ENCODE peak calls at places on chromosomes 2 and 18, in five cellular contexts. E, O, D, Q and N are unnamed samples.
A peak's percentile ranks its signal among the peaks of the same experiment; 100 is the strongest.

GRCh38 chr2:152504618-152505017 is 169.6 kb downstream of the FMNL2 start:
- DNase-seq in O (no peak), Q (no peak), D (peak; percentile 76), E (no peak), N (no peak)

GRCh38 chr2:60294901-60295590 is 258.4 kb downstream of the BCL11A start:
- DNase-seq in O (no peak), E (no peak), D (no peak), Q (no peak), N (no peak)

GRCh38 chr18:59918320-59918755 is 18.5 kb downstream of the PMAIP1 start:
- DNase-seq in Q (peak; percentile 74), O (peak; percentile 30), D (peak; percentile 61), E (peak; percentile 35), N (no peak)

GRCh38 chr18:48186084-48186798 is 222.9 kb downstream of the ZBTB7C start:
- DNase-seq in Q (peak; percentile 81), E (no peak), O (no peak), D (no peak), N (no peak)

GRCh38 chr2:136238214-136238551 is 120.2 kb upstream of the CXCR4 start:
- DNase-seq in E (peak; percentile 4), O (no peak), D (no peak), Q (peak; percentile 53), N (no peak)

GRCh38 chr2:127411609-127412370 is 6.4 kb upstream of the PROC start:
- DNase-seq in O (no peak), E (no peak), D (no peak), Q (no peak), N (no peak)

GRCh38 chr2:6893876-6894482 is 16.4 kb downstream of the RSAD2 start:
- DNase-seq in D (no peak), Q (no peak), E (no peak), O (no peak), N (no peak)

GRCh38 chr2:59804662-59805258 is 748.7 kb downstream of the BCL11A start:
- DNase-seq in E (no peak), Q (no peak), O (no peak), D (no peak), N (no peak)

GRCh38 chr2:62473428-62473827 is 32.6 kb downstream of the TMEM17 start:
- DNase-seq in Q (no peak), D (no peak), E (no peak), O (no peak), N (no peak)

GRCh38 chr18:23994361-23994902 is 20.1 kb upstream of the TTC39C start:
- DNase-seq in D (peak; percentile 96), O (no peak), E (peak; percentile 92), Q (peak; percentile 96), N (peak; percentile 90)

GRCh38 chr2:10028988-10029874 is 14.1 kb upstream of the KLF11 start:
- DNase-seq in E (no peak), D (no peak), O (peak; percentile 73), Q (no peak), N (no peak)

GRCh38 chr2:153940511-153940910 is 68.8 kb downstream of the GALNT13 start:
- DNase-seq in Q (no peak), D (no peak), O (no peak), E (no peak), N (no peak)

GRCh38 chr2:42830922-42831574 is 38.7 kb upstream of the HAAO start:
- DNase-seq in E (no peak), D (no peak), O (no peak), Q (no peak), N (no peak)

GRCh38 chr2:133641497-133641896 is 73.2 kb upstream of the NCKAP5 start:
- DNase-seq in D (peak; percentile 29), Q (peak; percentile 99), O (no peak), E (peak; percentile 6), N (no peak)

GRCh38 chr18:62953663-62954062 is 238.3 kb downstream of the PHLPP1 start:
- DNase-seq in Q (no peak), D (no peak), O (no peak), E (no peak), N (no peak)

GRCh38 chr2:172864182-172864581 is 128.5 kb downstream of the RAPGEF4 start:
- DNase-seq in Q (no peak), O (peak; percentile 44), E (peak; percentile 58), D (peak; percentile 51), N (no peak)

GRCh38 chr2:85976106-85976920 is 87.5 kb upstream of the ST3GAL5 start:
- DNase-seq in E (no peak), D (no peak), O (peak; percentile 56), Q (no peak), N (no peak)

GRCh38 chr18:2050016-2050415 is 521.3 kb downstream of the METTL4 start:
- DNase-seq in Q (peak; percentile 43), E (no peak), O (no peak), D (no peak), N (no peak)

GRCh38 chr2:47867205-47867604 is 39.1 kb downstream of the FBXO11 start:
- DNase-seq in D (peak; percentile 75), O (no peak), Q (peak; percentile 77), E (peak; percentile 89), N (peak; percentile 29)

GRCh38 chr18:61953641-61954040 is 60.8 kb upstream of the RNF152 start:
- DNase-seq in O (no peak), D (no peak), E (no peak), Q (no peak), N (no peak)

GRCh38 chr2:172106128-172106961 is 3.6 kb upstream of the DLX2 start:
- DNase-seq in D (peak; percentile 43), Q (no peak), O (no peak), E (peak; percentile 73), N (no peak)

GRCh38 chr2:192151848-192152247 is 42.9 kb downstream of the TMEFF2 start:
- DNase-seq in E (peak; percentile 81), O (no peak), Q (peak; percentile 22), D (peak; percentile 74), N (no peak)

GRCh38 chr2:15982285-15982967 is 42.1 kb downstream of the MYCN start:
- DNase-seq in D (no peak), E (no peak), Q (no peak), O (no peak), N (no peak)

GRCh38 chr2:241636983-241637232 is at the start of gene THAP4:
- DNase-seq in O (peak; percentile 72), Q (no peak), D (no peak), E (peak; percentile 90), N (no peak)

GRCh38 chr2:5713101-5713500 is 20.9 kb downstream of the SOX11 start:
- DNase-seq in O (no peak), E (no peak), Q (no peak), D (no peak), N (no peak)

GRCh38 chr2:160869411-160869810 is 290.8 kb upstream of the TANK start:
- DNase-seq in Q (peak; percentile 82), D (peak; percentile 94), E (peak; percentile 96), O (no peak), N (peak; percentile 25)

GRCh38 chr2:109433486-109433885 is 180.3 kb downstream of the SEPTIN10 start:
- DNase-seq in E (no peak), D (no peak), Q (no peak), O (no peak), N (no peak)

GRCh38 chr2:127161176-127162136 is 54.5 kb upstream of the BIN1 start:
- DNase-seq in Q (peak; percentile 32), D (no peak), O (no peak), E (no peak), N (no peak)

GRCh38 chr2:67954125-67954748 is 108.6 kb downstream of the C1D start:
- DNase-seq in Q (peak; percentile 39), E (no peak), D (no peak), O (no peak), N (no peak)

GRCh38 chr18:6406910-6407470 is 7.7 kb downstream of the L3MBTL4 start:
- DNase-seq in D (no peak), O (no peak), E (no peak), Q (no peak), N (no peak)

GRCh38 chr2:75647771-75648170 is 1.2 kb downstream of the MRPL19 start:
- DNase-seq in D (no peak), O (no peak), Q (no peak), E (peak; percentile 9), N (no peak)

GRCh38 chr18:10420561-10421352 is 33.7 kb upstream of the APCDD1 start:
- DNase-seq in O (no peak), E (peak; percentile 80), D (peak; percentile 79), Q (peak; percentile 99), N (no peak)

DNA sequence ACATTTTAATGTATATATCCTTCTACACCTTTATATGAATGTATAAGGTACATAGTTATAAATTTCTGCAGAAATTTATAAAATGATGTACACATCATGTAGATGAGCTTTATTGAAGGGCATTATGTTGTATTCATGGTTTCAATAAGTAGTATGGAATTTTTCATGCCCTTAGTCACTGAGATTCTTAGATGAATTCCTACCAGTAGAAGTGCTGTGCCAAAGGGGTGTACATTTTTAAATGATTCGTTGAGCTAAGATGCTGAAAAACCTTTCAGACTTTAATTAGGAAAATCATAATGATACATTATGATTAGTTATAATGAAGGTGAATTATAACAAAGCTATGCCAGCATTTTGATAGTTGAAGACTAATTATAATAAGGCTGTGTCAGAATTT is 115.2 kb downstream of the ZNF236 start:
- DNase-seq in Q (no peak), O (no peak), E (peak; percentile 24), D (peak; percentile 45), N (no peak)
- TF ChIP-seq CTCF in Q (no peak), O (no peak), E (no peak), D (peak; percentile 48), N (no peak)

DNA sequence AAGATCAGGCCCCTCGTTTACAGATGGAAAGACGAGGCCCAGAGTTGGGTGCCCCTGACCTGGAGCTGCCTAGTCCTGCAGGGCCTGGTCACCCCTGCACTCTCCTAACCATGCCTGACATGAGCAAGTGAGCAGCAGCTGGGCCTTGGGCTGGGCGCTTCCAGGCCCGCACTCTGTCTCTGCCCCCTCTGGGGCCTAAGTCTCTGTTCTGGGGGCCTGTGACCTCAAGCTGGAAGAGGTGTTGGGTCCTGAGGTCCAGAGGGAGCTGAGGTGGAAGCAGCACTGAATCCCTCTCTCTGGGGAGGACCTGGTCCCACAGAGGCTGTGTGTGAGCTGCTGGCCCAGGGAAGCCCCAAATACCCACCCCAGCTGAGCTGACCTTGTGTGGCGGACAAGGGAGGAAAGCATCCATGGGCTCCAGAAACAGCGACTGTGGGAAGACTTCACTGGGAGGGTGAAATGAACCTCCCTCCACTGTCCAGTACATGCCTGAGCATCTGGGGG is 46.1 kb upstream of the GPC1 start:
- DNase-seq in O (no peak), D (no peak), E (no peak), Q (no peak), N (no peak)
- H3K4me3 ChIP-seq in O (no peak overlapping the region), D (no peak overlapping the region), E (no peak overlapping the region), Q (no peak overlapping the region), N (no peak overlapping the region)

GRCh38 chr2:202035089-202035940 is 1.7 kb downstream of the FZD7 start:
- DNase-seq in O (peak; percentile 64), D (peak; percentile 87), E (peak; percentile 84), Q (peak; percentile 58), N (no peak)
- TF ChIP-seq CTCF in O (peak; percentile 64), D (peak; percentile 82), E (peak; percentile 58), Q (peak; percentile 60), N (peak; percentile 67)

DNA sequence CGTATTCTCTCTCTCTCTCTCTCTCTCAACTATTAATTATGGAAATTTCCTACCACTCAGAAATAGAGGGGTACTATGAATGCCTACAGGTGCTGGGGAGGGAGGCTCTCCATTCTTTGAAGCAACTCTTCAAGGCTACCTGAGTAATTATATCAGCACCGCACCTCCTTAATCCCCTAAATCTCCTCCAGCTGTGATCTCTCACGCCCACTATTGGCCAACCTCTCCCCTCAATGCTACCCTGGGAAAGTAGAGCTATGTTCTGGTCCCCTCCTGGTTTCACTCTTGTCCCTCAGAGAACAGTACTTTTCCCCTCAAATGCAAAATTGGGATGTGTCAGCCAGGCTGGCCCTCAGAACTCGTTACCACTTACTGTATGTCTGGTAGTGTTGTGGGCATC is 1.6 kb downstream of the MOCOS start:
- DNase-seq in D (no peak), E (no peak), Q (no peak), O (no peak), N (no peak)
- H3K4me3 ChIP-seq in D (no peak overlapping the region), E (peak overlapping the region; percentile 85), Q (no peak overlapping the region), O (no peak overlapping the region), N (no peak overlapping the region)